ENCODE peak calls at places on chromosomes 13 and 19, in ten cellular contexts. P is suprapubic skin, W is tibial nerve, Z is spleen, D is transverse colon, H is sigmoid colon, E is K562, Q is NB4, J is uterus, O is IMR-90. T is an unnamed sample.

GRCh38 chr13:108270442-108270841 is 924 bp downstream of the TNFSF13B start:
- DNase-seq in Z (peak), Q (peak), O (no peak), J (no peak), E (no peak), D (no peak), H (no peak), W (no peak), P (no peak), T (no peak)

GRCh38 chr19:48713864-48714755 is 5.4 kb downstream of the MAMSTR start:
- DNase-seq in J (peak), P (peak), D (peak), E (peak), Q (peak), W (peak), H (peak), Z (peak), O (peak), T (peak)

GRCh38 chr19:38880076-38880881 is 2.2 kb upstream of the RINL start:
- DNase-seq in P (no peak), O (no peak), E (no peak), D (no peak), W (no peak), Q (no peak), J (no peak), Z (peak), H (no peak), T (no peak)

GRCh38 chr13:46631184-46631542 is 78.2 kb downstream of the LRCH1 start:
- DNase-seq in P (no peak), W (no peak), Q (no peak), H (no peak), D (no peak), Z (no peak), J (no peak), O (no peak), E (no peak), T (no peak)

GRCh38 chr13:40146586-40147240 is 491.3 kb downstream of the COG6 start:
- DNase-seq in Q (no peak), J (no peak), Z (no peak), E (no peak), D (no peak), H (no peak), O (no peak), W (no peak), P (no peak), T (no peak)

GRCh38 chr13:33992891-33993336 is 175.0 kb downstream of the RFC3 start:
- DNase-seq in Q (no peak), P (no peak), H (no peak), E (no peak), J (no peak), Z (no peak), D (no peak), W (no peak), O (no peak), T (no peak)

GRCh38 chr13:82436099-82436585 is 1446.1 kb downstream of the SLITRK1 start:
- DNase-seq in O (no peak), W (no peak), D (no peak), P (no peak), Z (no peak), E (no peak), H (no peak), Q (no peak), J (no peak), T (no peak)

GRCh38 chr13:23752111-23753001 is 136.8 kb downstream of the MIPEP start:
- DNase-seq in P (no peak), E (no peak), J (no peak), O (peak), Q (no peak), Z (no peak), H (no peak), D (no peak), W (no peak), T (no peak)

GRCh38 chr13:23695711-23696512 is 125.7 kb downstream of the TNFRSF19 start:
- DNase-seq in J (no peak), E (no peak), Q (peak), H (no peak), D (no peak), W (no peak), P (no peak), O (no peak), Z (peak), T (no peak)

GRCh38 chr13:45331981-45332830 is 8.8 kb downstream of the TPT1 start:
- DNase-seq in Q (peak), D (no peak), E (peak), P (no peak), J (no peak), W (peak), H (no peak), Z (no peak), O (peak), T (no peak)

GRCh38 chr13:30301827-30302226 is 5.5 kb downstream of the KATNAL1 start:
- DNase-seq in Q (no peak), E (no peak), Z (no peak), J (no peak), O (no peak), W (no peak), H (no peak), D (no peak), P (no peak), T (no peak)

GRCh38 chr19:40803857-40804782 is 5.1 kb downstream of the EGLN2 start:
- DNase-seq in P (no peak), W (no peak), D (peak), E (peak), Q (peak), Z (peak), O (no peak), J (peak), H (no peak), T (no peak)

GRCh38 chr13:73989244-73989843 is 144.9 kb downstream of the KLF12 start:
- DNase-seq in H (no peak), Z (no peak), O (no peak), J (no peak), E (no peak), W (no peak), Q (no peak), D (no peak), P (no peak), T (no peak)

GRCh38 chr19:30131722-30132291 is 189.8 kb downstream of the URI1 start:
- DNase-seq in E (no peak), J (no peak), H (no peak), Z (peak), D (no peak), W (no peak), P (no peak), O (no peak), Q (no peak), T (no peak)

GRCh38 chr19:41495589-41495988 is 52.6 kb downstream of the ERICH4 start:
- DNase-seq in H (no peak), J (no peak), E (no peak), Q (no peak), D (no peak), W (no peak), Z (no peak), O (no peak), P (no peak), T (no peak)

GRCh38 chr13:25095862-25096453 is at the start of gene PABPC3:
- DNase-seq in Z (no peak), O (no peak), J (no peak), D (no peak), E (no peak), W (no peak), H (no peak), P (no peak), Q (peak), T (no peak)

GRCh38 chr13:26946675-26947342 is 186.2 kb upstream of the GPR12 start:
- DNase-seq in J (no peak), P (no peak), H (no peak), W (no peak), D (no peak), O (peak), Q (peak), E (peak), Z (no peak), T (peak)

GRCh38 chr19:46371371-46371901 is 24.5 kb downstream of the PPP5C start:
- DNase-seq in Q (no peak), H (peak), Z (no peak), J (no peak), W (no peak), D (no peak), O (peak), E (no peak), P (peak), T (no peak)

GRCh38 chr19:46603752-46604241 is 2.7 kb downstream of the CALM3 start:
- DNase-seq in Q (peak), H (peak), P (no peak), Z (peak), W (no peak), E (no peak), D (no peak), J (no peak), O (no peak), T (no peak)

DNA sequence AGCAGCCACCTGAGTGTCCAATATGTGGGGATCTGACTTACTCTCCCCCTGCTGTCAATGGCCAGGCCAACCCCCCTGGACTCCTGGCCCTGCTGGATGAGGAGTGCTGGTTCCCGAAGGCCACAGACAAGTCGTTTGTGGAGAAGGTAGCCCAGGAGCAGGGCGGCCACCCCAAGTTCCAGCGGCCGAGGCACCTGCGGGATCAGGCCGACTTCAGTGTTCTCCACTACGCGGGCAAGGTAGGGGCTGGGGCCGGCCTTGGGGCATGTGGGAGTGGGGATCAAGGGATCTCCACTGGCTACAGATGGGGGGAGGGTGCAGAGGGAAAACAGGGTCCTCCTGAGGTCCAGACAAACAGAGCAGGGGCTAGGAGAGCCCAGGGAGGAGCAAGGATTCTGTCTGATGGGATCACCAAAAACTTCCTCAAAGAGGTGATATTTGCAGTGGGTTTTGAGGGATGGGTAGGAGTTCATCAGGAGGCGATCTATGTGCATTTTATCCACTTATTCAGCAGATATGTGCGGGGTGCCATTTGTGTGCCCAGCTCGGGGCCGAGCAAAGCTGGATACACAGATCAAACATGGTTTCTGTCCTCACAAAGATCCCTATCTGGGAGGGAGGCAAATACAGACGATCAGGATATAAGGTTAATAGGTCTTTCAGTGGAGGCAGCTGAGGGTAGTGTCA is 47.2 kb downstream of the MYH14 start:
- DNase-seq in O (no peak), E (no peak), Q (no peak), H (no peak), Z (no peak), P (no peak), W (no peak), D (no peak), J (no peak), T (no peak)
- TF ChIP-seq POLR2A in O (no peak), E (no peak), Q (no peak), H (no peak), Z (no peak), P (no peak), W (no peak), D (no peak), J (no peak), T (no peak)

DNA sequence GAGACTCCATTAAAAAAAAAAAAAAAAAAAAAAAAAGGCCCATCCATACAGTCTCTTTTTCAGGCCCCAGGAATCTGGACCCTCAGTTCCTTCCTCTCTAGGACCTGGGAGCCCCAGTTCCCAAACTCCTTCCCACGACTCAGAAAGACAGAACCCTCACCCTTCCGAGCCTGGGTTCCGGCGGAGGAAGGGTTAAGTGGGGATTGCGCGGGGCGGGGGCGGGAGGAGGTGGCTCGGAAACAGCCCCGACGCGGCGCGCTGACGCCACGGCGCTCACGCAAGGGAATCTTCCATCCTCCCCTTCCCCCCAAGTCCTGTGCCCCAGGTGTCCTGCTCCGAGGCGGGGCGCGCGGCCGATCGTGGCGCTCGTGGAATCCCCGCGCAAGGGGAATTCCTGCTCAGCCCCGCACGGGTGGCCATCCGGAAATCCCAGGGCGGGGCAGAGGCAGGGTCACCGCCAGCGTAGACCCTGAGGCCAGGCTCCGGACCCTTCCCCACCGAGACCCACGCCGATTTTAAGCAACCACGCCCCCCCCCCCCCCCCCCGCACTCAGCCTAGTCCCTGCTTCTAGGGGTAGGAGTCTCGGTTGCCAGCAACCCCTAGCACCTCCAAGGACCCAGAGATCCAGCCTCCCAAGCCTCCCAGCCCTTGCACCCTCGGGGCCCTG is 659 bp downstream of the NFKBID start:
- DNase-seq in Q (peak), H (peak), W (peak), P (peak), O (peak), J (peak), D (peak), Z (peak), E (peak), T (peak)
- TF ChIP-seq POLR2A in Q (peak), H (peak), W (peak), P (no peak), O (no peak), J (no peak), D (peak), Z (no peak), E (no peak), T (peak)

GRCh38 chr13:97226788-97227627 is 4.9 kb downstream of the MBNL2 start:
- DNase-seq in E (peak), D (peak), H (peak), Q (peak), O (no peak), P (no peak), W (no peak), Z (no peak), J (no peak), T (no peak)
- TF ChIP-seq POLR2A in E (no peak), D (no peak), H (no peak), Q (no peak), O (no peak), P (no peak), W (no peak), Z (no peak), J (peak), T (no peak)

DNA sequence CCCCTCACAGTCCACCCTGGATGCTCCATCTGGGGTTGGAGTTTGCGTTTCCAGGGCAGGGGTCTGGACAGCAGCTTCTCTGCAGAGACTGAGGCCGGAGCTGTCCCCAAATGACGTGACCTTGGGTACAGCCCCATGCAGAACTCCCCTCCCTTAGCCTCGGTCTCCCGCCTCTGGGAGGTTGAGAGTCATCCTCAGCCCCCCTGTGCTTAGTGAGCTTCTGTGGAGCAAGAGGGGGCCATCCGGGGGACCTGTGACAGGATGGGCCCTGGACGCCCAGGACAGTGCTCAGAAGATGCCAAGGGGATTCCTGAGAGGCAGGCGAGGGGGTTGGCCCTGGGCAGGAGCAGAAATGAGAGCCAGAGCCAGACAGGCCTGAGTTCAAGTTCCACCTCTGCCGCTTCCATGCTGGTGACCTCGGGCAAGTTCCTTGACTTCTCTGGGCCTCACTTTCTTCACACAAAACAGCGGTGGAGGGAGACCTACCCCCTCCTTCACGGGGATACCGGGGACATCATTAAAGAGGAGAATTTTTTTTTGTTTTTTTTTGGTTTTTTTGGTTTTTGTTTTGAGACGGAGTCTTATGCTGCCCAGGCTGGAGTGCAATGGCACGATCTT is 20.3 kb downstream of the SMIM24 start:
- DNase-seq in W (no peak), H (no peak), O (no peak), E (no peak), P (no peak), J (no peak), Q (no peak), D (no peak), Z (no peak), T (no peak)
- TF ChIP-seq POLR2A in W (no peak), H (no peak), O (peak), E (no peak), P (no peak), J (no peak), Q (no peak), D (no peak), Z (no peak), T (no peak)

GRCh38 chr19:50511069-50511822 is at the start of gene JOSD2:
- DNase-seq in W (peak), D (peak), H (peak), J (peak), Z (peak), P (peak), O (peak), Q (peak), E (peak), T (peak)
- TF ChIP-seq POLR2A in W (peak), D (peak), H (peak), J (peak), Z (no peak), P (no peak), O (peak), Q (peak), E (peak), T (peak)

GRCh38 chr13:112687836-112688559 is 1.8 kb upstream of the ATP11A start:
- DNase-seq in H (no peak), Q (no peak), E (no peak), W (no peak), O (no peak), Z (no peak), D (no peak), J (no peak), P (no peak), T (no peak)

GRCh38 chr13:112688560-112689497 is 1.0 kb upstream of the ATP11A start:
- DNase-seq in Q (peak), D (peak), O (no peak), H (no peak), P (peak), J (no peak), Z (peak), E (peak), W (peak), T (no peak)

GRCh38 chr13:112690242-112690943 is 555 bp downstream of the ATP11A start:
- DNase-seq in Z (peak), D (peak), H (no peak), P (peak), E (peak), Q (peak), J (peak), O (peak), W (no peak), T (peak)

GRCh38 chr13:112692104-112692503 is 2.3 kb downstream of the ATP11A start:
- DNase-seq in J (no peak), H (no peak), Q (no peak), D (no peak), Z (peak), O (no peak), W (no peak), P (no peak), E (no peak), T (no peak)

DNA sequence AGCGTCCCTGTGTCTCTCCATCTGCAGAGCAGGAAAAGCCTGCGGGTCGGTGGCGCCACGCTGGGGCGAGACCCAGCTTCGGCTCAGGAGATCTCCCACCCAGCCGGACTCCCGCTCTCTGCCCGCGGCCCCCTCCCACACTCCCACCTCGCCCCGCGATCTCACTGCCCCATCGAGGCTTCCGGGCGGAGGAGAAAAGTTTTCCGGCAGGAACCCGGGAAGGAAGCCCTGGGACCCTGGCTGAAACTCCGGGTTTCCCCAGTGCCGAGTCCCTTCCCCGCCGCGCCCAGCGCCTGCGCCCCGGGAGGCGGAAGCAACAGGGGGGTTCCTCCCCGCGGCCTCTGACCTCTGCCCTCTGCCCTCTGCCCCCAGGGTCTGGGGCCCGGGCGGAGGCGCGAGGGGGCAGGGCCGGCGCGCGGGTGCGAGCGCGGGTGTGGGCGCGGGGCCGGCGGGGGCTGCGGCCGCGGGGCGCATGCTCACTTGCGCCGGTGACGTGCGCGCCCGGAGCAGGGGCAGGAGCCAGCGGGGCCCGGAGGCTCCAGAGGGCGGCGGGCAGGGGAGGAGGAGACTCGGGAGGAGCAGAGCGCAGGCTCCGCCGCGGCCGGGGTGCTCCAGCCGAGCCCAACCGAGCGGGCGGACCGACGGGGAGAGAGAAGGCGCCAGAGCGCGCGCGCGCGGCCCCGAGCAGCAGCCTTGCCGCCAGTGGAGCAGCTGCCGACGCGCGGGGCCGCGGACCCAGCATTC is at the start of gene ATP11A:
- DNase-seq in O (peak), E (peak), P (peak), W (peak), Z (peak), J (peak), D (peak), H (peak), Q (peak), T (peak)
- TF ChIP-seq POLR2A in O (peak), E (peak), P (no peak), W (peak), Z (peak), J (peak), D (peak), H (no peak), Q (peak), T (peak)

DNA sequence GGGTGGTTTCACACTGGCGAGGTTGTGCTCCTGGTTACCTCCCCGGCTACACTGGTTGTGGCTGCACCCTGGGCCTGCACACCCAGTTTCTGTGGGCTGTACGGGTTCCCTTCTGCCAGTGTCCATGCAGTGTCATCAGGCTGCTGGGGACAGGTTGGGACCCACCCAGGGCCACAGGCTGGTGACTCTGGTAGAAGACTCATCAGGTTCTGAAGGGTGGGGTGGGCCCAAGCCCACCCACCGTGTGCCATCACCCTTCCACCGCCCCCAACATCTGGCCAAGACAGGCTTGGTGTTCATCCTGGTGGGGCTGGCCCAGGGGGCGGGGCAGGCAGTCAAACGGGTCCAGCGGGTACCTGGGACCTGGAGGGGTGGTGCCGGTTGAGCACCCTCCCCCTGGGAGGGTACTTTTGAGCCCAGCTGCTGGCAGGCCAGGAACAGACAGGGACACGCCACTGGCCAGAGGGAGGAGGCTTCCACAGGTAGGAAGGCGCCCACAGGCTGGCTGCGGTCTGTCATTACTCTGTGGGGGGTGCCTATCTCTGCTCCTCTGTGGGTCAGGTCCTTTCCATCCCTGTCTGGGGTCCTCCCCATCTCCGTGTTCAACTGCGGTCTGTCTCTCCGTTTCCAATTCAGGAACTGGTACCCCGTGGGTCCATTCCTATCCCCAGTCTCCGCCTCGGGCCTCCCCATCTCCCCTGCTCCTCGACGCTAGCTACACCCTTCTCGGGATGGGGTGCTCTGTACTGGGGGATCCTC is at the start of gene RNF225:
- DNase-seq in W (no peak), Q (peak), H (no peak), J (no peak), O (no peak), Z (no peak), D (peak), P (peak), E (no peak), T (no peak)
- TF ChIP-seq POLR2A in W (no peak), Q (peak), H (no peak), J (no peak), O (no peak), Z (no peak), D (peak), P (no peak), E (peak), T (no peak)